ENCODE peak calls at places on chromosome 10, in four cellular contexts. S, G, Q and H are unnamed samples.
A peak's percentile ranks its signal among the peaks of the same experiment; 100 is the strongest.

GRCh38 chr10:112397592-112397991 is 23.7 kb downstream of the ACSL5 start:
- DNase-seq in S (no peak), G (no peak), Q (no peak), H (no peak)

GRCh38 chr10:29699621-29700020 is 64.8 kb upstream of the SVIL start:
- DNase-seq in S (no peak), G (no peak), Q (no peak), H (no peak)

GRCh38 chr10:72637398-72637857 is 11.5 kb upstream of the MICU1 start:
- DNase-seq in S (peak; percentile 79), G (peak; percentile 41), Q (no peak), H (no peak)

GRCh38 chr10:30828680-30829079 is 199.1 kb upstream of the LYZL2 start:
- DNase-seq in S (peak; percentile 61), G (no peak), Q (no peak), H (no peak)

GRCh38 chr10:118950190-118950658 is 79.3 kb upstream of the NANOS1 start:
- DNase-seq in S (peak; percentile 30), G (no peak), Q (no peak), H (no peak)

GRCh38 chr10:70348228-70348850 is 34.1 kb downstream of the LRRC20 start:
- DNase-seq in S (peak; percentile 34), G (no peak), Q (no peak), H (peak; percentile 58)

GRCh38 chr10:103499881-103500280 is 6.4 kb downstream of the NEURL1 start:
- DNase-seq in S (peak; percentile 25), G (no peak), Q (no peak), H (no peak)

GRCh38 chr10:122495406-122496340 is 34.3 kb downstream of the HTRA1 start:
- DNase-seq in S (peak; percentile 68), G (no peak), Q (no peak), H (no peak)

GRCh38 chr10:46273506-46274477 is 13.0 kb upstream of the ANTXRL start:
- DNase-seq in S (no peak), G (no peak), Q (no peak), H (no peak)

GRCh38 chr10:132132391-132132841 is 54.3 kb upstream of the DPYSL4 start:
- DNase-seq in S (no peak), G (no peak), Q (no peak), H (no peak)

GRCh38 chr10:115772606-115773005 is 500.4 kb downstream of the GFRA1 start:
- DNase-seq in S (peak; percentile 97), G (no peak), Q (no peak), H (no peak)

GRCh38 chr10:80136134-80136571 is 3.6 kb downstream of the PLAC9 start:
- DNase-seq in S (peak; percentile 60), G (no peak), Q (no peak), H (no peak)

GRCh38 chr10:1134156-1134555 is 78.0 kb downstream of the WDR37 start:
- DNase-seq in S (no peak), G (no peak), Q (no peak), H (no peak)

GRCh38 chr10:95477175-95477520 is 84.0 kb downstream of the SORBS1 start:
- DNase-seq in S (no peak), G (no peak), Q (no peak), H (no peak)

GRCh38 chr10:28939352-28940157 is 262.2 kb downstream of the BAMBI start:
- DNase-seq in S (peak; percentile 97), G (no peak), Q (peak; percentile 97), H (no peak)

GRCh38 chr10:53315709-53316108 is 543.1 kb upstream of the MBL2 start:
- DNase-seq in S (no peak), G (no peak), Q (no peak), H (no peak)

GRCh38 chr10:37975407-37975991 is 948 bp downstream of the ZNF25 start:
- DNase-seq in S (peak; percentile 22), G (peak; percentile 9), Q (no peak), H (no peak)

GRCh38 chr10:28806951-28807759 is 129.8 kb downstream of the BAMBI start:
- DNase-seq in S (no peak), G (no peak), Q (no peak), H (no peak)

GRCh38 chr10:45464958-45465567 is 91.0 kb downstream of the ALOX5 start:
- DNase-seq in S (peak; percentile 69), G (peak; percentile 80), Q (peak; percentile 45), H (peak; percentile 84)

GRCh38 chr10:28676968-28677888 is at the start of gene BAMBI:
- DNase-seq in S (peak; percentile 93), G (peak; percentile 96), Q (peak; percentile 93), H (peak; percentile 89)

GRCh38 chr10:113015201-113015600 is 65.2 kb downstream of the TCF7L2 start:
- DNase-seq in S (no peak), G (no peak), Q (peak; percentile 14), H (no peak)

GRCh38 chr10:84194424-84195043 is at the start of gene CDHR1:
- DNase-seq in S (no peak), G (peak; percentile 78), Q (no peak), H (peak; percentile 66)

GRCh38 chr10:116743266-116744064 is 1.1 kb upstream of the HSPA12A start:
- DNase-seq in S (no peak), G (no peak), Q (no peak), H (no peak)

GRCh38 chr10:90418869-90419652 is 438.8 kb downstream of the HTR7 start:
- DNase-seq in S (peak; percentile 97), G (no peak), Q (no peak), H (no peak)

GRCh38 chr10:71270301-71270777 is 48.7 kb upstream of the SLC29A3 start:
- DNase-seq in S (peak; percentile 70), G (peak; percentile 74), Q (peak; percentile 5), H (peak; percentile 60)

GRCh38 chr10:279232-279631 is 144.0 kb downstream of the ZMYND11 start:
- DNase-seq in S (no peak), G (no peak), Q (no peak), H (no peak)

GRCh38 chr10:62666264-62666663 is 138.3 kb upstream of the ADO start:
- DNase-seq in S (no peak), G (no peak), Q (no peak), H (no peak)

GRCh38 chr10:110733256-110733952 is 89.3 kb downstream of the RBM20 start:
- DNase-seq in S (no peak), G (no peak), Q (no peak), H (no peak)

GRCh38 chr10:48890904-48891839 is 48.5 kb downstream of the LRRC18 start:
- DNase-seq in S (peak; percentile 7), G (no peak), Q (no peak), H (no peak)

GRCh38 chr10:72740526-72740925 is 48.6 kb downstream of the MCU start:
- DNase-seq in S (peak; percentile 85), G (no peak), Q (peak; percentile 65), H (no peak)

GRCh38 chr10:28788252-28788651 is 110.9 kb downstream of the BAMBI start:
- DNase-seq in S (no peak), G (no peak), Q (no peak), H (no peak)